ENCODE peak calls at places on chromosomes 11 and 22, in six cellular contexts. S, F, O, V, L and W are unnamed samples.

GRCh38 chr11:71285111-71285510 is 32.7 kb upstream of the SHANK2 start:
- DNase-seq in S (no peak), F (no peak), O (no peak), V (no peak), L (no peak), W (no peak)

GRCh38 chr22:48884292-48884691 is 943.4 kb downstream of the BRD1 start:
- DNase-seq in S (no peak), F (no peak), O (no peak), V (no peak), L (no peak), W (no peak)

GRCh38 chr11:118657238-118657637 is 22.2 kb downstream of the TREH start:
- DNase-seq in S (no peak), F (no peak), O (peak; percentile 52), V (peak; percentile 52), L (no peak), W (no peak)

GRCh38 chr22:28855355-28856094 is 27.8 kb upstream of the ZNRF3 start:
- DNase-seq in S (peak; percentile 57), F (peak; percentile 83), O (peak; percentile 59), V (peak; percentile 52), L (peak; percentile 4), W (peak; percentile 45)

GRCh38 chr11:76841923-76842452 is 18.7 kb upstream of the ACER3 start:
- DNase-seq in S (no peak), F (no peak), O (no peak), V (no peak), L (no peak), W (no peak)

GRCh38 chr11:3831378-3832239 is 9.2 kb downstream of the RHOG start:
- DNase-seq in S (no peak), F (no peak), O (no peak), V (no peak), L (no peak), W (no peak)

GRCh38 chr11:115184901-115185300 is 319.3 kb downstream of the CADM1 start:
- DNase-seq in S (no peak), F (no peak), O (no peak), V (no peak), L (no peak), W (no peak)

GRCh38 chr11:3091846-3092602 is 34.8 kb upstream of the CARS1 start:
- DNase-seq in S (no peak), F (peak; percentile 61), O (peak; percentile 83), V (peak; percentile 74), L (peak; percentile 66), W (peak; percentile 54)

GRCh38 chr11:11155962-11156815 is 196.9 kb downstream of the CSNK2A3 start:
- DNase-seq in S (no peak), F (no peak), O (peak; percentile 38), V (no peak), L (peak; percentile 48), W (peak; percentile 35)

GRCh38 chr11:24842308-24842707 is 345.5 kb downstream of the LUZP2 start:
- DNase-seq in S (no peak), F (no peak), O (no peak), V (no peak), L (no peak), W (no peak)

GRCh38 chr22:48580481-48580970 is 1247.1 kb downstream of the BRD1 start:
- DNase-seq in S (no peak), F (no peak), O (no peak), V (no peak), L (no peak), W (no peak)

GRCh38 chr22:24289138-24289537 is 18.5 kb downstream of the SPECC1L start:
- DNase-seq in S (no peak), F (no peak), O (no peak), V (peak; percentile 81), L (no peak), W (no peak)

GRCh38 chr11:74463216-74463615 is 4.1 kb downstream of the KCNE3 start:
- DNase-seq in S (no peak), F (no peak), O (no peak), V (no peak), L (no peak), W (no peak)

GRCh38 chr11:120130991-120131760 is 6.7 kb downstream of the TRIM29 start:
- DNase-seq in S (no peak), F (no peak), O (no peak), V (no peak), L (no peak), W (no peak)

GRCh38 chr11:45924036-45924915 is 1.8 kb downstream of the LARGE2 start:
- DNase-seq in S (no peak), F (no peak), O (no peak), V (no peak), L (no peak), W (no peak)

GRCh38 chr11:127898422-127899365 is 688.7 kb downstream of the ETS1 start:
- DNase-seq in S (no peak), F (no peak), O (no peak), V (peak; percentile 83), L (no peak), W (no peak)

GRCh38 chr11:67053896-67054850 is 2.5 kb upstream of the RHOD start:
- DNase-seq in S (no peak), F (peak; percentile 42), O (peak; percentile 86), V (peak; percentile 95), L (no peak), W (no peak)

GRCh38 chr22:45996241-45997076 is 19.5 kb upstream of the WNT7B start:
- DNase-seq in S (no peak), F (peak; percentile 77), O (no peak), V (peak; percentile 78), L (no peak), W (no peak)

GRCh38 chr11:77967753-77968152 is 26.7 kb downstream of the INTS4 start:
- DNase-seq in S (no peak), F (no peak), O (peak; percentile 85), V (no peak), L (no peak), W (no peak)

GRCh38 chr11:73760066-73760679 is 701 bp downstream of the RAB6A start:
- DNase-seq in S (no peak), F (no peak), O (peak; percentile 79), V (peak; percentile 35), L (no peak), W (no peak)

GRCh38 chr11:59106363-59107336 is at the start of gene FAM111B:
- DNase-seq in S (peak; percentile 67), F (peak; percentile 30), O (peak; percentile 96), V (peak; percentile 98), L (peak; percentile 28), W (peak; percentile 38)

GRCh38 chr11:44623716-44624491 is 58.4 kb downstream of the CD82 start:
- DNase-seq in S (no peak), F (no peak), O (peak; percentile 18), V (no peak), L (no peak), W (no peak)

GRCh38 chr22:43993072-43993760 is 30.9 kb upstream of the PARVB start:
- DNase-seq in S (peak; percentile 36), F (peak; percentile 53), O (peak; percentile 71), V (peak; percentile 15), L (peak; percentile 45), W (peak; percentile 46)

GRCh38 chr22:46878549-46878948 is 116.1 kb downstream of the TBC1D22A start:
- DNase-seq in S (no peak), F (no peak), O (no peak), V (no peak), L (no peak), W (no peak)

GRCh38 chr11:111450480-111451320 is 61.5 kb downstream of the BTG4 start:
- DNase-seq in S (no peak), F (no peak), O (no peak), V (peak; percentile 21), L (no peak), W (no peak)

GRCh38 chr11:133790995-133791394 is 54.3 kb downstream of the SPATA19 start:
- DNase-seq in S (no peak), F (no peak), O (peak; percentile 71), V (no peak), L (no peak), W (no peak)

GRCh38 chr11:34052608-34053160 is 1.2 kb downstream of the CAPRIN1 start:
- DNase-seq in S (no peak), F (no peak), O (peak; percentile 56), V (peak; percentile 38), L (no peak), W (peak; percentile 18)

GRCh38 chr11:24478718-24479117 is 18.1 kb upstream of the LUZP2 start:
- DNase-seq in S (no peak), F (no peak), O (no peak), V (no peak), L (no peak), W (no peak)

GRCh38 chr11:119484741-119485605 is 62.0 kb upstream of the THY1 start:
- DNase-seq in S (no peak), F (no peak), O (peak; percentile 38), V (no peak), L (no peak), W (no peak)

GRCh38 chr22:31055322-31056159 is 25.6 kb upstream of the SMTN start:
- DNase-seq in S (peak; percentile 83), F (no peak), O (peak; percentile 89), V (peak; percentile 92), L (no peak), W (no peak)

GRCh38 chr11:46890665-46891064 is 27.7 kb downstream of the LRP4 start:
- DNase-seq in S (no peak), F (no peak), O (peak; percentile 5), V (peak; percentile 45), L (no peak), W (no peak)